ENCODE peak calls at places on chromosomes 12 and 14, in five cellular contexts. One of them, this sample, is unnamed.

GRCh38 chr14:22920697-22921096 is 1.7 kb upstream of the RBM23 start:
- DNase-seq in NCI-H345: no peak
- DNase-seq in M059J: no peak
- DNase-seq in fibroblast of gingiva: no peak
- DNase-seq in NCI-H82: peak; percentile 7
- DNase-seq in this sample: no peak

GRCh38 chr14:91858536-91859275 is 8.6 kb downstream of the TC2N start:
- DNase-seq in NCI-H345: no peak
- DNase-seq in M059J: peak; percentile 60
- DNase-seq in fibroblast of gingiva: peak; percentile 95
- DNase-seq in NCI-H82: peak; percentile 20
- DNase-seq in this sample: no peak

GRCh38 chr12:19298837-19299605 is 140.3 kb upstream of the AEBP2 start:
- DNase-seq in NCI-H345: no peak
- DNase-seq in fibroblast of gingiva: no peak
- DNase-seq in M059J: peak; percentile 78
- DNase-seq in NCI-H82: no peak
- DNase-seq in this sample: no peak

GRCh38 chr12:30926243-30927209 is at the start of gene TSPAN11:
- DNase-seq in fibroblast of gingiva: peak; percentile 12
- DNase-seq in NCI-H345: peak; percentile 44
- DNase-seq in M059J: peak; percentile 13
- DNase-seq in NCI-H82: peak; percentile 91
- DNase-seq in this sample: peak; percentile 14

GRCh38 chr14:56195727-56196126 is 77.5 kb downstream of the PELI2 start:
- DNase-seq in NCI-H82: peak; percentile 99
- DNase-seq in M059J: peak; percentile 73
- DNase-seq in fibroblast of gingiva: peak; percentile 49
- DNase-seq in NCI-H345: peak; percentile 17
- DNase-seq in this sample: peak; percentile 70

GRCh38 chr14:57153286-57153685 is 115.4 kb downstream of the EXOC5 start:
- DNase-seq in NCI-H82: no peak
- DNase-seq in NCI-H345: no peak
- DNase-seq in fibroblast of gingiva: no peak
- DNase-seq in M059J: no peak
- DNase-seq in this sample: no peak

GRCh38 chr12:6533653-6534157 is 612 bp upstream of the GAPDH start:
- DNase-seq in NCI-H345: peak; percentile 94
- DNase-seq in fibroblast of gingiva: peak; percentile 86
- DNase-seq in NCI-H82: peak; percentile 97
- DNase-seq in M059J: peak; percentile 92
- DNase-seq in this sample: peak; percentile 94

GRCh38 chr12:132084681-132085635 is 59.2 kb downstream of the DDX51 start:
- DNase-seq in M059J: peak; percentile 35
- DNase-seq in fibroblast of gingiva: peak; percentile 61
- DNase-seq in NCI-H82: peak; percentile 86
- DNase-seq in NCI-H345: peak; percentile 21
- DNase-seq in this sample: peak; percentile 43

GRCh38 chr12:67394600-67394999 is 125.4 kb downstream of the CAND1 start:
- DNase-seq in NCI-H345: no peak
- DNase-seq in M059J: peak; percentile 26
- DNase-seq in NCI-H82: no peak
- DNase-seq in fibroblast of gingiva: peak; percentile 52
- DNase-seq in this sample: no peak

GRCh38 chr12:83827193-83827592 is 1085.4 kb downstream of the SLC6A15 start:
- DNase-seq in fibroblast of gingiva: no peak
- DNase-seq in M059J: no peak
- DNase-seq in NCI-H345: no peak
- DNase-seq in NCI-H82: no peak
- DNase-seq in this sample: no peak

GRCh38 chr14:91509083-91509877 is 830 bp downstream of the PPP4R3A start:
- DNase-seq in NCI-H345: peak; percentile 47
- DNase-seq in M059J: peak; percentile 28
- DNase-seq in fibroblast of gingiva: no peak
- DNase-seq in NCI-H82: peak; percentile 50
- DNase-seq in this sample: peak; percentile 56

GRCh38 chr14:72925815-72926291 is 411 bp upstream of the DCAF4 start:
- DNase-seq in NCI-H82: no peak
- DNase-seq in NCI-H345: no peak
- DNase-seq in fibroblast of gingiva: no peak
- DNase-seq in M059J: no peak
- DNase-seq in this sample: no peak

GRCh38 chr12:27627123-27627835 is 69.0 kb upstream of the REP15 start:
- DNase-seq in fibroblast of gingiva: peak; percentile 89
- DNase-seq in NCI-H82: no peak
- DNase-seq in NCI-H345: no peak
- DNase-seq in M059J: peak; percentile 84
- DNase-seq in this sample: no peak

GRCh38 chr14:92458136-92458958 is 55.2 kb upstream of the RIN3 start:
- DNase-seq in NCI-H82: no peak
- DNase-seq in M059J: no peak
- DNase-seq in NCI-H345: no peak
- DNase-seq in fibroblast of gingiva: no peak
- DNase-seq in this sample: no peak

GRCh38 chr12:68899251-68899771 is 33.7 kb downstream of the CPM start:
- DNase-seq in NCI-H82: no peak
- DNase-seq in NCI-H345: no peak
- DNase-seq in fibroblast of gingiva: peak; percentile 95
- DNase-seq in M059J: peak; percentile 88
- DNase-seq in this sample: no peak

GRCh38 chr12:110744176-110744575 is 1.5 kb upstream of the PPP1CC start:
- DNase-seq in M059J: peak; percentile 69
- DNase-seq in NCI-H345: no peak
- DNase-seq in NCI-H82: peak; percentile 39
- DNase-seq in fibroblast of gingiva: peak; percentile 71
- DNase-seq in this sample: no peak

GRCh38 chr14:62661818-62662217 is 383.4 kb downstream of the KCNH5 start:
- DNase-seq in NCI-H345: no peak
- DNase-seq in fibroblast of gingiva: no peak
- DNase-seq in M059J: peak; percentile 6
- DNase-seq in NCI-H82: no peak
- DNase-seq in this sample: no peak

GRCh38 chr12:20367731-20368652 is at the start of gene PDE3A:
- DNase-seq in M059J: peak; percentile 78
- DNase-seq in NCI-H82: peak; percentile 80
- DNase-seq in NCI-H345: peak; percentile 52
- DNase-seq in fibroblast of gingiva: peak; percentile 72
- DNase-seq in this sample: peak; percentile 89